ENCODE peak calls at places on chromosomes 6 and 20, in five cellular contexts. H is NCI-H774, N is iris pigment epithelial cell, T is PC-3, E is fibroblast of mammary gland. R is an unnamed sample.

GRCh38 chr6:46909371-46909770 is 12.4 kb downstream of the ADGRF5 start:
- DNase-seq in H (no peak), N (no peak), T (no peak), E (no peak), R (no peak)

GRCh38 chr6:89117285-89118108 is at the start of gene SRSF12:
- DNase-seq in H (peak), N (peak), T (no peak), E (no peak), R (no peak)

GRCh38 chr6:112626468-112627082 is 279.4 kb downstream of the RFPL4B start:
- DNase-seq in H (no peak), N (peak), T (peak), E (peak), R (no peak)

GRCh38 chr6:141685416-141685815 is 447.3 kb upstream of the GJE1 start:
- DNase-seq in H (no peak), N (peak), T (no peak), E (peak), R (no peak)

GRCh38 chr6:35213161-35213823 is 464 bp upstream of the SCUBE3 start:
- DNase-seq in H (no peak), N (no peak), T (no peak), E (no peak), R (no peak)

GRCh38 chr6:36727491-36728021 is 29.9 kb downstream of the RAB44 start:
- DNase-seq in H (no peak), N (peak), T (peak), E (peak), R (no peak)

GRCh38 chr6:1110164-1110563 is 201.7 kb upstream of the FOXQ1 start:
- DNase-seq in H (no peak), N (no peak), T (peak), E (no peak), R (no peak)

GRCh38 chr20:40724566-40724965 is 35.5 kb upstream of the MAFB start:
- DNase-seq in H (no peak), N (no peak), T (no peak), E (no peak), R (no peak)

GRCh38 chr6:70956451-70957283 is at the start of gene B3GAT2:
- DNase-seq in H (no peak), N (peak), T (no peak), E (peak), R (no peak)

GRCh38 chr6:33426590-33427563 is 7.0 kb downstream of the SYNGAP1 start:
- DNase-seq in H (no peak), N (no peak), T (no peak), E (no peak), R (no peak)

GRCh38 chr6:111837641-111838500 is 35.4 kb downstream of the FYN start:
- DNase-seq in H (no peak), N (no peak), T (no peak), E (no peak), R (no peak)

GRCh38 chr20:14807224-14807623 is 469.8 kb upstream of the FLRT3 start:
- DNase-seq in H (no peak), N (no peak), T (no peak), E (no peak), R (no peak)

GRCh38 chr6:132919028-132919427 is 104.7 kb downstream of the RPS12 start:
- DNase-seq in H (no peak), N (peak), T (no peak), E (peak), R (no peak)

GRCh38 chr6:127120109-127120786 is 1.8 kb downstream of the RSPO3 start:
- DNase-seq in H (no peak), N (no peak), T (no peak), E (no peak), R (no peak)

GRCh38 chr6:435442-436307 is 44.1 kb downstream of the IRF4 start:
- DNase-seq in H (no peak), N (peak), T (peak), E (peak), R (no peak)

GRCh38 chr6:76518443-76518842 is 446.0 kb upstream of the IMPG1 start:
- DNase-seq in H (no peak), N (no peak), T (peak), E (no peak), R (no peak)

GRCh38 chr6:13251242-13251641 is 77.1 kb downstream of the TBC1D7 start:
- DNase-seq in H (no peak), N (no peak), T (no peak), E (no peak), R (no peak)

GRCh38 chr6:56690519-56691200 is 48.0 kb upstream of the DST start:
- DNase-seq in H (no peak), N (peak), T (peak), E (peak), R (no peak)

GRCh38 chr20:59692139-59692538 is 87.8 kb downstream of the PHACTR3 start:
- DNase-seq in H (no peak), N (no peak), T (no peak), E (no peak), R (no peak)

GRCh38 chr6:135537782-135538301 is 40.3 kb upstream of the AHI1 start:
- DNase-seq in H (no peak), N (peak), T (peak), E (peak), R (no peak)

GRCh38 chr6:31972709-31973350 is 892 bp upstream of the DXO start:
- DNase-seq in H (no peak), N (peak), T (no peak), E (peak), R (no peak)

R was measured in LNCaP clone FGC.